ENCODE peak calls at places on chromosomes 16 and 17, in nine cellular contexts. Z is Peyer's patch, W is uterus, Y is A549, M is heart left ventricle, B is adrenal gland, E is HCT116, N is testis, P is spleen. R is an unnamed sample.

GRCh38 chr16:22878955-22879354 is 65.0 kb downstream of the HS3ST2 start:
- DNase-seq in N (no peak), P (no peak), W (no peak), Z (no peak), E (no peak), M (no peak), Y (no peak), B (no peak), R (no peak)

GRCh38 chr16:46658925-46659324 is 30.1 kb downstream of the VPS35 start:
- DNase-seq in Z (no peak), Y (no peak), W (no peak), N (no peak), P (peak), B (peak), M (peak), E (no peak), R (no peak)

GRCh38 chr16:27547134-27547533 is 2.6 kb downstream of the GTF3C1 start:
- DNase-seq in W (peak), M (no peak), Z (no peak), E (no peak), Y (no peak), B (peak), N (peak), P (peak), R (no peak)

GRCh38 chr17:72843591-72843990 is 248.9 kb downstream of the SLC39A11 start:
- DNase-seq in P (no peak), W (no peak), B (no peak), N (no peak), E (no peak), Z (no peak), Y (peak), M (no peak), R (no peak)

GRCh38 chr16:67884684-67885083 is at the start of gene NRN1L:
- DNase-seq in W (peak), E (no peak), Z (peak), Y (no peak), B (peak), M (peak), P (peak), N (peak), R (peak)

GRCh38 chr16:66717112-66717675 is 20.7 kb upstream of the CMTM4 start:
- DNase-seq in Z (peak), B (peak), N (peak), Y (peak), P (no peak), W (no peak), M (no peak), E (no peak), R (no peak)

GRCh38 chr17:35540589-35541404 is 3.3 kb upstream of the SLFN12L start:
- DNase-seq in P (peak), E (no peak), M (peak), Z (no peak), Y (no peak), B (no peak), W (peak), N (peak), R (no peak)

GRCh38 chr16:24980077-24980793 is 34.9 kb downstream of the ARHGAP17 start:
- DNase-seq in P (peak), B (no peak), Z (no peak), W (no peak), N (no peak), M (peak), E (no peak), Y (no peak), R (no peak)

GRCh38 chr16:28192811-28193529 is 18.8 kb downstream of the XPO6 start:
- DNase-seq in E (no peak), P (peak), N (no peak), Z (no peak), W (no peak), M (no peak), Y (no peak), B (no peak), R (no peak)

GRCh38 chr16:47370536-47370935 is 90.3 kb downstream of the ITFG1 start:
- DNase-seq in Y (no peak), B (no peak), Z (no peak), M (no peak), W (no peak), E (no peak), P (peak), N (no peak), R (no peak)

GRCh38 chr16:6297666-6298435 is 1034.8 kb upstream of the RBFOX1 start:
- DNase-seq in W (no peak), Y (no peak), M (no peak), E (no peak), N (no peak), Z (no peak), B (no peak), P (no peak), R (no peak)

GRCh38 chr16:6300523-6300922 is 1032.1 kb upstream of the RBFOX1 start:
- DNase-seq in B (no peak), N (no peak), Y (no peak), Z (no peak), P (no peak), M (no peak), W (no peak), E (no peak), R (no peak)
- TF ChIP-seq POLR2A in B (no peak), N (no peak), Y (no peak), Z (no peak), P (no peak), M (no peak), W (no peak), E (no peak), R (no peak)

GRCh38 chr16:2027024-2028010 is 615 bp downstream of the NHERF2 start:
- DNase-seq in P (peak), Y (peak), B (no peak), E (no peak), W (no peak), N (peak), Z (no peak), M (peak), R (no peak)

GRCh38 chr16:2026461-2027023 is at the start of gene NHERF2:
- DNase-seq in Z (no peak), N (peak), E (no peak), P (peak), B (no peak), W (no peak), M (no peak), Y (no peak), R (no peak)

GRCh38 chr16:2024026-2024425 is 2.7 kb upstream of the NHERF2 start:
- DNase-seq in W (no peak), E (no peak), Y (no peak), N (no peak), B (no peak), M (no peak), P (peak), Z (no peak), R (no peak)

GRCh38 chr16:2025251-2025650 is 1.5 kb upstream of the NHERF2 start:
- DNase-seq in W (no peak), Y (no peak), B (no peak), M (no peak), E (no peak), N (no peak), P (peak), Z (no peak), R (no peak)

DNA sequence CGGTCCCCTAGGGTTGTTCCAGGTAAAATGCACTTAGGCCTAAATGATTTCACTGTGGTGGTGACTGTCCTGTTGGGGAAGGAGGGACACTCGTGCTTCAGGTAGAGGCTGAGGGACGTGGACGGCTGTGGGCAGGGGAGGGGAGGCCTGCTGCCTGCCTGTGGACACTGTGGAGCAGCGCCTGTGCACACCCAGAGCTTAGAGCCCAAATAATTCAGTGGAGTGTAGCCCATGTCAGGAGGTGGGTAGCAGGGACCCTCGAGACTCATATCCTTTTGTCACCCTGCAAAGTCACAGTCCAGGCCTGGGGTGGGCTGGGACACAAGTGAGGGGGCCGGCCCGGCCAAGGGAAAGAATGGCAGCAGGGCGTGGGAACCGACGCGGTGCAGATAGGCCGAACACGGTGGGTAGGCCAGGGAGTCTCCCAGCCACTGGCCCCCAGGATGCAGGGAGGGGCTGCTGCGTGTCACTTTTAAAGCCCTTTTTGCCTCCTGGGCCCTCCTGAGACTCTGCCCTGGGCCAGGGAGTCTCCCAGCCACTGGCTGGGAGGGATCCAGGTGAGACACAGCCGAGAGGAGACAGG is 733 bp upstream of the NHERF2 start:
- DNase-seq in Y (no peak), E (no peak), M (no peak), B (no peak), Z (no peak), P (peak), W (no peak), N (no peak), R (no peak)
- H3K4me3 ChIP-seq in Y (peak), E (peak), M (peak), B (no peak), Z (peak), P (peak), W (peak), N (peak), R (peak)

GRCh38 chr17:29178750-29179231 is 1.4 kb downstream of the MYO18A start:
- DNase-seq in W (no peak), E (no peak), N (no peak), M (peak), Y (peak), B (no peak), P (no peak), Z (peak), R (no peak)

GRCh38 chr17:29177541-29177870 is 2.7 kb downstream of the MYO18A start:
- DNase-seq in M (no peak), B (no peak), P (no peak), Y (no peak), E (no peak), Z (no peak), W (no peak), N (no peak), R (no peak)

GRCh38 chr17:29175349-29175748 is 4.8 kb downstream of the MYO18A start:
- DNase-seq in B (no peak), M (no peak), Z (no peak), N (no peak), W (no peak), P (no peak), Y (no peak), E (no peak), R (no peak)

GRCh38 chr17:29177871-29178749 is 2.1 kb downstream of the MYO18A start:
- DNase-seq in B (no peak), M (peak), Y (peak), P (no peak), E (no peak), N (no peak), W (peak), Z (peak), R (no peak)

GRCh38 chr17:29176500-29177351 is 3.5 kb downstream of the MYO18A start:
- DNase-seq in B (peak), M (peak), Y (peak), W (peak), P (peak), E (no peak), Z (peak), N (peak), R (no peak)
- TF ChIP-seq POLR2A in B (no peak), M (peak), Y (peak), W (no peak), P (no peak), E (no peak), Z (peak), N (no peak), R (no peak)

DNA sequence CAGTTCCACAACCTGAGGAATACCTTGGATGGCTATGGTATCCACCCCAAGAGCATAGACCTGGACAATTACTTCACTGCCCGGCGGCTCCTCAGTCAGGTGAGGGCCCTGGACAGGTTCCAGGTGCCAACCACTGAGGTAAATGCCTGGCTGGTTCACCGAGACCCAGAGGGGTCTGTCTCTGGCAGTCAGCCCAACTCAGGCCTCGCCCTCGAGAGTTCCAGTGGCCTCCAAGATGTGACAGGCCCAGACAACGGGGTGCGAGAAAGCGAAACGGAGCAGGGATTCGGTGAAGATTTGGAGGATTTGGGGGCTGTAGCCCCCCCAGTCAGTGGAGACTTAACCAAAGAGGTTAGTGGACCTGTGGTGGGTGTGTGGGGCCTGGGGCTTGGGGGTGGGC is 3.1 kb downstream of the NFE2L1 start:
- DNase-seq in W (peak), P (peak), Y (no peak), B (peak), Z (no peak), N (no peak), M (no peak), E (no peak), R (no peak)
- H3K4me3 ChIP-seq in W (peak), P (peak), Y (no peak), B (no peak), Z (no peak), N (peak), M (peak), E (no peak), R (peak)